ENCODE peak calls at places on chromosomes 11 and 22, in five cellular contexts. J is AG04450; V is uterus; Z is CD8-positive, alpha-beta T cell; I is colonic mucosa. G is an unnamed sample.
A peak's percentile ranks its signal among the peaks of the same experiment; 100 is the strongest.

GRCh38 chr11:47992959-47993820 is 12.8 kb downstream of the PTPRJ start:
- DNase-seq in J (no peak), V (no peak), Z (no peak), I (no peak), G (peak; percentile 83)

GRCh38 chr11:67278939-67279588 is 10.0 kb upstream of the ANKRD13D start:
- DNase-seq in J (no peak), V (no peak), Z (no peak), I (no peak), G (no peak)

GRCh38 chr11:1928891-1929541 is 9.5 kb downstream of the TNNT3 start:
- DNase-seq in J (no peak), V (peak; percentile 20), Z (no peak), I (no peak), G (no peak)

GRCh38 chr22:31496735-31497146 is 405 bp downstream of the SFI1 start:
- DNase-seq in J (no peak), V (no peak), Z (peak; percentile 19), I (peak; percentile 54), G (no peak)

GRCh38 chr11:67119577-67120391 is 721 bp downstream of the KDM2A start:
- DNase-seq in J (no peak), V (peak; percentile 19), Z (no peak), I (peak; percentile 61), G (no peak)

GRCh38 chr22:29635734-29636357 is 32.4 kb downstream of the NF2 start:
- DNase-seq in J (no peak), V (no peak), Z (no peak), I (no peak), G (peak; percentile 81)

GRCh38 chr22:24183321-24184031 is 2.2 kb downstream of the SUSD2 start:
- DNase-seq in J (no peak), V (no peak), Z (no peak), I (no peak), G (no peak)

GRCh38 chr22:17665884-17666283 is 27.3 kb downstream of the BCL2L13 start:
- DNase-seq in J (no peak), V (no peak), Z (no peak), I (no peak), G (peak; percentile 22)

GRCh38 chr11:116970485-116971292 is 127.5 kb downstream of the SIK3 start:
- DNase-seq in J (no peak), V (no peak), Z (no peak), I (peak; percentile 55), G (no peak)

GRCh38 chr11:66868726-66869291 is 11.9 kb downstream of the LRFN4 start:
- DNase-seq in J (no peak), V (no peak), Z (peak; percentile 57), I (peak; percentile 83), G (no peak)

GRCh38 chr11:1880746-1881441 is 10.8 kb downstream of the PRR33 start:
- DNase-seq in J (no peak), V (peak; percentile 19), Z (no peak), I (peak; percentile 14), G (no peak)

GRCh38 chr11:46075168-46075567 is 46.1 kb downstream of the PHF21A start:
- DNase-seq in J (peak; percentile 54), V (no peak), Z (no peak), I (no peak), G (peak; percentile 83)

GRCh38 chr11:129852125-129852740 is 36.6 kb downstream of the TMEM45B start:
- DNase-seq in J (no peak), V (no peak), Z (no peak), I (no peak), G (no peak)

GRCh38 chr11:63020671-63021255 is 5.1 kb upstream of the SLC22A8 start:
- DNase-seq in J (no peak), V (no peak), Z (no peak), I (peak; percentile 35), G (no peak)

GRCh38 chr11:65366340-65366773 is 11.8 kb downstream of the TIGD3 start:
- DNase-seq in J (peak; percentile 65), V (no peak), Z (no peak), I (peak; percentile 53), G (peak; percentile 91)

GRCh38 chr11:77096591-77097019 is 6.0 kb upstream of the OMP start:
- DNase-seq in J (no peak), V (no peak), Z (no peak), I (no peak), G (no peak)

GRCh38 chr11:2421226-2421994 is 20.9 kb downstream of the TSSC4 start:
- DNase-seq in J (no peak), V (no peak), Z (no peak), I (no peak), G (no peak)

GRCh38 chr22:47631571-47632102 is 869.2 kb downstream of the TBC1D22A start:
- DNase-seq in J (no peak), V (no peak), Z (no peak), I (no peak), G (no peak)

GRCh38 chr11:77171885-77172665 is 44.0 kb downstream of the MYO7A start:
- DNase-seq in J (no peak), V (no peak), Z (no peak), I (no peak), G (no peak)

GRCh38 chr22:49524362-49524761 is 303.3 kb downstream of the BRD1 start:
- DNase-seq in J (no peak), V (no peak), Z (no peak), I (no peak), G (no peak)

GRCh38 chr22:31923166-31923565 is 21.2 kb upstream of the YWHAH start:
- DNase-seq in J (no peak), V (no peak), Z (no peak), I (peak; percentile 29), G (no peak)

DNA sequence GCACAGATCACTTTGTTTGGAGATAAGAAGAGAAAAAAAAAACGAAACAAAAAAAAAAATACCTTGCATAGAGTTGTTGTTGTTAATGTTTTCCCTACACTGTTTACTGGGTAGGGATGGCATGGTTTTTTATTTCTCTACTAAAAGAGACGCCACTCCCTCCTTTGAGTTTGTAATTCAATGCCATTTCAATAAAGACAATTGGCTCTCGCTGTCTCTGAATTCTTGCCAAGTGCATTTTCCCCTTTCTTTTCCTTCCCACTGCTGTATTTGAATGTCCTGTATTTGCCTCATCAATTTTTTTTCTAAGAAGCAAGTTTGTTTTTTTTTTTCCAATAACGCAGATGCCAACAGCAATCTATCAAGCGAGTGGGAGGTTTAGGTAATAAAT is 213.8 kb upstream of the UBASH3B start:
- DNase-seq in J (no peak), V (no peak), Z (no peak), I (no peak), G (peak; percentile 7)
- H3K4me3 ChIP-seq in J (peak overlapping the region; percentile 55), V (peak overlapping the region; percentile 42), Z (no peak overlapping the region), I (no peak overlapping the region), G (peak overlapping the region; percentile 50)

GRCh38 chr11:119055901-119056300 is 1.1 kb downstream of the HYOU1 start:
- DNase-seq in J (no peak), V (no peak), Z (no peak), I (no peak), G (peak; percentile 50)
- TF ChIP-seq CTCF in J (peak; percentile 20), V (no peak), Z (no peak), I (no peak), G (peak; percentile 28)

GRCh38 chr22:36964110-36964509 is 50.7 kb downstream of the CSF2RB start:
- DNase-seq in J (no peak), V (no peak), Z (no peak), I (no peak), G (no peak)
- H3K4me3 ChIP-seq in J (no peak overlapping the region), V (no peak overlapping the region), Z (no peak overlapping the region), I (no peak overlapping the region), G (no peak overlapping the region)

GRCh38 chr11:108943853-108944252 is 279.0 kb downstream of the DDX10 start:
- DNase-seq in J (no peak), V (no peak), Z (no peak), I (no peak), G (no peak)

GRCh38 chr11:108947654-108948570 is 283.0 kb downstream of the DDX10 start:
- DNase-seq in J (no peak), V (no peak), Z (no peak), I (no peak), G (peak; percentile 59)

GRCh38 chr11:108944486-108945178 is 279.8 kb downstream of the DDX10 start:
- DNase-seq in J (no peak), V (no peak), Z (no peak), I (no peak), G (no peak)

GRCh38 chr11:108945341-108945740 is 280.5 kb downstream of the DDX10 start:
- DNase-seq in J (no peak), V (no peak), Z (no peak), I (no peak), G (no peak)
- TF ChIP-seq CTCF in J (no peak), V (no peak), Z (no peak), I (no peak), G (no peak)

GRCh38 chr11:469684-470667 is 19.9 kb downstream of the PTDSS2 start:
- DNase-seq in J (peak; percentile 50), V (peak; percentile 63), Z (no peak), I (peak; percentile 67), G (peak; percentile 91)
- H3K4me3 ChIP-seq in J (peak overlapping the region; percentile 46), V (no peak overlapping the region), Z (no peak overlapping the region), I (no peak overlapping the region), G (peak overlapping the region; percentile 5)

DNA sequence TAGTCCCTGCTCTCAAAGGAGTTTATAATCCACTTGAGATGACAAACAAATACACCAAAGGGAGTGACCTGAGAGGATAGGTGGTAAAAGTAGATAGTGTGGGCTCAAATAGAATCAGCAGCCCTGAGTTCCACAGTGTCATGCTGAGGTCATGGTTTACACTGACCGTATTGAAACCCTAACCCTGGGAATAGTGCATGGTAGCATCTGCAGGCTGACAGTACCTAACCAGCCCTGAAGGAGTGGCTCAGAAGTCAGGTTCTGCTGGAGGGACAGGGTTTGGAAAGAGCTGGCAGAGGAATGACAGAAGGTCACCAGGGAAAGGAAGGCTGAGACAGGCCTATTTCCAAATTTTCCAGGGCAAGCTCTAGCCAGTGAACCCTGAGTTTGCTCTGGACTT is 9.2 kb upstream of the TMPRSS5 start:
- DNase-seq in J (no peak), V (no peak), Z (no peak), I (no peak), G (no peak)
- TF ChIP-seq CTCF in J (no peak), V (no peak), Z (no peak), I (no peak), G (no peak)

DNA sequence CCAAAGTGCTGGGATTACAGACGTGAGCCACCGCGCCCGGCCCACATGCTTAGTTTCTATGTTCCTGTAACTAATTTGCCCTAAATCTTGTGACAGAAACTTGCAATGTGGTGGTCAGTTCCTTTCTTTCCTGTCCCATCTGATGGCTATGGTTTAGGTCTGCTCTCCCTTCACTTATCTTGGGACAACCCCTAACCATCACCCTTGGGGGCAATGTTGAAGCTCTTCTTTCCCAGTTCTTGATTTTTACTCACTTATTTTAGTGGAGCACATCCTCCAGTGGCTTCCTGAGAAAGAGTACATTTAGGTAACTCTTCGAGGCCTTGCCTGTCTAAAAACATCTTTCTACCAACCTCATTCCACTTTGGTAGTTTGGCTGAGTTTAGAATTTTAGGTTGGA is 7.3 kb downstream of the SREBF2 start:
- DNase-seq in J (no peak), V (no peak), Z (no peak), I (no peak), G (no peak)
- H3K4me3 ChIP-seq in J (no peak overlapping the region), V (no peak overlapping the region), Z (no peak overlapping the region), I (no peak overlapping the region), G (no peak overlapping the region)

G was measured in choroid plexus epithelial cell.